ENCODE peak calls at places on chromosomes 3 and 15, in four cellular contexts. One of them, this sample, is unnamed.

GRCh38 chr3:151203053-151203420 is at the start of gene GPR171:
- DNase-seq in brain microvascular endothelial cell: no peak
- DNase-seq in body of pancreas: no peak
- DNase-seq in suprapubic skin: no peak
- DNase-seq in this sample: peak

GRCh38 chr3:9976736-9977709 is 9.6 kb downstream of the EMC3 start:
- DNase-seq in suprapubic skin: no peak
- DNase-seq in brain microvascular endothelial cell: peak
- DNase-seq in body of pancreas: peak
- DNase-seq in this sample: no peak

GRCh38 chr3:187021748-187022402 is 91.5 kb downstream of the ST6GAL1 start:
- DNase-seq in suprapubic skin: no peak
- DNase-seq in body of pancreas: no peak
- DNase-seq in brain microvascular endothelial cell: no peak
- DNase-seq in this sample: no peak

GRCh38 chr3:123098411-123099330 is 31.8 kb downstream of the PDIA5 start:
- DNase-seq in brain microvascular endothelial cell: no peak
- DNase-seq in suprapubic skin: no peak
- DNase-seq in body of pancreas: no peak
- DNase-seq in this sample: no peak

GRCh38 chr3:169665264-169666078 is 2.0 kb upstream of the MECOM start:
- DNase-seq in body of pancreas: no peak
- DNase-seq in brain microvascular endothelial cell: no peak
- DNase-seq in suprapubic skin: no peak
- DNase-seq in this sample: no peak

GRCh38 chr3:177810162-177810623 is 612.9 kb upstream of the TBL1XR1 start:
- DNase-seq in brain microvascular endothelial cell: peak
- DNase-seq in body of pancreas: no peak
- DNase-seq in suprapubic skin: no peak
- DNase-seq in this sample: no peak

GRCh38 chr15:60758961-60759729 is 280.2 kb upstream of the ICE2 start:
- DNase-seq in suprapubic skin: no peak
- DNase-seq in body of pancreas: no peak
- DNase-seq in brain microvascular endothelial cell: peak
- DNase-seq in this sample: no peak

GRCh38 chr15:26974120-26974780 is 3.3 kb downstream of the GABRG3 start:
- DNase-seq in body of pancreas: no peak
- DNase-seq in brain microvascular endothelial cell: no peak
- DNase-seq in suprapubic skin: no peak
- DNase-seq in this sample: no peak

GRCh38 chr3:21330293-21330692 is 420.7 kb downstream of the ZNF385D start:
- DNase-seq in brain microvascular endothelial cell: no peak
- DNase-seq in suprapubic skin: no peak
- DNase-seq in body of pancreas: no peak
- DNase-seq in this sample: no peak

GRCh38 chr3:145854486-145854885 is 306.5 kb downstream of the PLOD2 start:
- DNase-seq in suprapubic skin: no peak
- DNase-seq in body of pancreas: no peak
- DNase-seq in brain microvascular endothelial cell: no peak
- DNase-seq in this sample: no peak

GRCh38 chr3:133845127-133845526 is 39.5 kb downstream of the SRPRB start:
- DNase-seq in brain microvascular endothelial cell: no peak
- DNase-seq in body of pancreas: no peak
- DNase-seq in suprapubic skin: no peak
- DNase-seq in this sample: no peak

GRCh38 chr3:163071684-163072083 is 1575.1 kb downstream of the OTOL1 start:
- DNase-seq in brain microvascular endothelial cell: peak
- DNase-seq in suprapubic skin: no peak
- DNase-seq in body of pancreas: no peak
- DNase-seq in this sample: no peak

GRCh38 chr3:24363242-24363641 is 131.4 kb downstream of the THRB start:
- DNase-seq in brain microvascular endothelial cell: no peak
- DNase-seq in suprapubic skin: no peak
- DNase-seq in body of pancreas: peak
- DNase-seq in this sample: no peak

GRCh38 chr15:31513178-31513577 is 186.5 kb downstream of the KLF13 start:
- DNase-seq in suprapubic skin: no peak
- DNase-seq in brain microvascular endothelial cell: no peak
- DNase-seq in body of pancreas: peak
- DNase-seq in this sample: no peak

GRCh38 chr3:35677797-35678196 is 38.5 kb downstream of the ARPP21 start:
- DNase-seq in brain microvascular endothelial cell: peak
- DNase-seq in body of pancreas: no peak
- DNase-seq in suprapubic skin: no peak
- DNase-seq in this sample: no peak

GRCh38 chr3:127679534-127680145 is 6.9 kb downstream of the ABTB1 start:
- DNase-seq in body of pancreas: peak
- DNase-seq in brain microvascular endothelial cell: no peak
- DNase-seq in suprapubic skin: peak
- DNase-seq in this sample: no peak

GRCh38 chr3:163939926-163940325 is 1138.4 kb downstream of the SI start:
- DNase-seq in suprapubic skin: no peak
- DNase-seq in brain microvascular endothelial cell: peak
- DNase-seq in body of pancreas: no peak
- DNase-seq in this sample: no peak

GRCh38 chr3:38226273-38226672 is 39.3 kb upstream of the SLC22A13 start:
- DNase-seq in body of pancreas: no peak
- DNase-seq in brain microvascular endothelial cell: peak
- DNase-seq in suprapubic skin: no peak
- DNase-seq in this sample: no peak

DNA sequence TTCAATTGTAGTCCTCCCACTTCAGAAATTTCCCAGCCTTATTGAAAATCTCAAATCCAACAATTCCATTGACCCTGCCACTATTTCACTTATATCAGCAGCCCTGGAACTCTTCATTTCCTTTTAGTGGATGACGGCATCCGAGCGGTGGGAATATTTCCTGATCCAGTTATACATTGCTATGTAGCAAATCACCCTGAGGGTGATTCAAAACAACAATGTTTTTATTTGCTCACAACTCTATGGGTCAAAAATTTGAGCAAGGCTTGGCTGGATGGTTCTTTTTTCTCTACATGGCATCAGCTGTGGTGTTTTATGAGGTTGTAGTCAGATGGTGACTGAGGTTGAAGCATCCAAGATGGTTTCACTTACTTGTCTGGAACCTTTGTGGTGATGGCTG is 70.5 kb downstream of the CHST2 start:
- DNase-seq in suprapubic skin: no peak
- DNase-seq in brain microvascular endothelial cell: no peak
- DNase-seq in body of pancreas: no peak
- DNase-seq in this sample: no peak
- H3K27ac ChIP-seq in suprapubic skin: no peak
- H3K27ac ChIP-seq in brain microvascular endothelial cell: no peak
- H3K27ac ChIP-seq in body of pancreas: no peak
- H3K27ac ChIP-seq in this sample: no peak

GRCh38 chr3:173970206-173970605 is 572.7 kb downstream of the NLGN1 start:
- DNase-seq in suprapubic skin: no peak
- DNase-seq in brain microvascular endothelial cell: no peak
- DNase-seq in body of pancreas: no peak
- DNase-seq in this sample: no peak
- H3K27ac ChIP-seq in suprapubic skin: no peak
- H3K27ac ChIP-seq in brain microvascular endothelial cell: no peak
- H3K27ac ChIP-seq in body of pancreas: no peak
- H3K27ac ChIP-seq in this sample: no peak

GRCh38 chr15:72339777-72340177 is 19.8 kb upstream of the CELF6 start:
- DNase-seq in suprapubic skin: no peak
- DNase-seq in body of pancreas: no peak
- DNase-seq in brain microvascular endothelial cell: peak
- DNase-seq in this sample: no peak

GRCh38 chr15:72342385-72342784 is 22.4 kb upstream of the CELF6 start:
- DNase-seq in body of pancreas: peak
- DNase-seq in suprapubic skin: no peak
- DNase-seq in brain microvascular endothelial cell: peak
- DNase-seq in this sample: no peak

GRCh38 chr15:72341361-72341760 is 21.4 kb upstream of the CELF6 start:
- DNase-seq in suprapubic skin: no peak
- DNase-seq in body of pancreas: peak
- DNase-seq in brain microvascular endothelial cell: no peak
- DNase-seq in this sample: no peak

GRCh38 chr15:72338617-72339321 is 18.8 kb upstream of the CELF6 start:
- DNase-seq in suprapubic skin: no peak
- DNase-seq in body of pancreas: no peak
- DNase-seq in brain microvascular endothelial cell: no peak
- DNase-seq in this sample: no peak

DNA sequence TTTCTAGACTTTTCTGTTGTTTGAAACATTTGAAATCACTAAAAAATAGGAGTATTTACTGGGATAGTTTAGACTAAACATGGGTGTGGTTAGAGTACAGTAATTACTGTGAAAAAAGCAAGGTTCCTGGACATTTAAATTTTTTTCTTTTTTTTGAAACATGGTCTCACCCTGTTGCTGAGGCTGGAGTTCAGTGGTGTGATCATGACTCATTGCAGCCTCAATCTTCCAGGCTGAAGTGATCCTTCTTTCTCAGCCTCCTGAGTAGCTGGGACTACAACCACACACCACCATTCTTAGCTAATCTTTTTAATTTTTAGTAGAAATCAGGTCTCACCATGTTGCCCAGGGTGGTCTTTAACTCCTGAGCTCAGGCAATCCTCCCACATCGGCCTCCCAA is 20.4 kb upstream of the CELF6 start:
- DNase-seq in brain microvascular endothelial cell: no peak
- DNase-seq in suprapubic skin: no peak
- DNase-seq in body of pancreas: no peak
- DNase-seq in this sample: no peak
- H3K27ac ChIP-seq in brain microvascular endothelial cell: peak
- H3K27ac ChIP-seq in suprapubic skin: peak
- H3K27ac ChIP-seq in body of pancreas: no peak
- H3K27ac ChIP-seq in this sample: no peak

GRCh38 chr3:99319961-99320360 is 318.4 kb upstream of the COL8A1 start:
- DNase-seq in body of pancreas: no peak
- DNase-seq in brain microvascular endothelial cell: peak
- DNase-seq in suprapubic skin: no peak
- DNase-seq in this sample: no peak
- H3K27ac ChIP-seq in body of pancreas: no peak
- H3K27ac ChIP-seq in brain microvascular endothelial cell: peak
- H3K27ac ChIP-seq in suprapubic skin: no peak
- H3K27ac ChIP-seq in this sample: no peak

DNA sequence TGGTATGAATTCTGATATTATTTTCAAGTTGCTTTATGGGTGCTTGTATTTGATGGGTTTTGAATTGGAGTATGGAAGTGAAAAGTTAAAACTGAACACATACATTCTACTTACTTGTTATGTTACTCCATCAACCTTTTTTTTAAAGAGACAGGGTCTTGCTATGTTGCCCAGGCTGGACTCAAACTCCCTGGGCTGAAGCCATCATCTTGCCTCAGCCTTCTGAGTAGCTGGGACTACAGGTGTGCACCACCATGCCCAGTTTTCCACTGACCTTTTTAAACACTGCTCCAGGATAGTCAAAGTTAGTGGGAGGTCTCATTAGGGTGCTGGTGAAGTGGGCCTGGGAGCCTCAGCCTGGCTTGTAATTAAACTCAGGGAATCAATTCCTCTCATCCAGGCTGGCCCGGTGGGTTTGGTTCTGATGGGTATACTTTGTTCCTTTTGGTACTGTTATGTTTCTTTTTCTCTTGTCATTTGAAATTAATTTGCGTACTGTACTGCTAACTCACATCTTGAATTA is 66.7 kb downstream of the FNDC3B start:
- DNase-seq in brain microvascular endothelial cell: no peak
- DNase-seq in body of pancreas: no peak
- DNase-seq in suprapubic skin: no peak
- DNase-seq in this sample: no peak
- H3K27ac ChIP-seq in brain microvascular endothelial cell: no peak
- H3K27ac ChIP-seq in body of pancreas: no peak
- H3K27ac ChIP-seq in suprapubic skin: no peak
- H3K27ac ChIP-seq in this sample: no peak

GRCh38 chr15:99117111-99117510 is 12.2 kb downstream of the SYNM start:
- DNase-seq in body of pancreas: no peak
- DNase-seq in suprapubic skin: peak
- DNase-seq in brain microvascular endothelial cell: no peak
- DNase-seq in this sample: no peak
- H3K27ac ChIP-seq in body of pancreas: no peak
- H3K27ac ChIP-seq in suprapubic skin: no peak
- H3K27ac ChIP-seq in brain microvascular endothelial cell: no peak
- H3K27ac ChIP-seq in this sample: no peak

GRCh38 chr3:189908646-189909045 is 212.1 kb downstream of the P3H2 start:
- DNase-seq in body of pancreas: no peak
- DNase-seq in brain microvascular endothelial cell: peak
- DNase-seq in suprapubic skin: no peak
- DNase-seq in this sample: no peak
- H3K27ac ChIP-seq in body of pancreas: no peak
- H3K27ac ChIP-seq in brain microvascular endothelial cell: peak
- H3K27ac ChIP-seq in suprapubic skin: no peak
- H3K27ac ChIP-seq in this sample: no peak

DNA sequence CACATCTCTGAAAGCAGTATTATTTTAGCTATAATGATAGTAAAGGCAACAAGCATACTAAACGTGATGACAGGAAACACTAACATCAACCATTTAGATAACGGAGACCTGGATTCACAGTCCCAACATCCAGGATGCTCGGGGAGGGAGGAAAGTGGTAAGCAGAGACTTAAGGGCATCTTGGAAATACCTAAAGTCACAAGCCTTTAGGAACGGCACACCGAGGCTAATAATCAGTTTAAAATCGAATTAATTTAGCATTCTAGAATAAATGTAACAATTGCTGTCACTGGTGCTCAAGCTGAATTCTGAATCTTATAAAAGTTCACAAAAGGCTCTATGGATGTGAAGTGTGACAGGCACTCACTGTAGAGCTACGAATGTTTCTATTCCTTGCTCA is 1.3 kb downstream of the CD47 start:
- DNase-seq in brain microvascular endothelial cell: no peak
- DNase-seq in body of pancreas: no peak
- DNase-seq in suprapubic skin: no peak
- DNase-seq in this sample: no peak
- H3K27ac ChIP-seq in brain microvascular endothelial cell: no peak
- H3K27ac ChIP-seq in body of pancreas: no peak
- H3K27ac ChIP-seq in suprapubic skin: no peak
- H3K27ac ChIP-seq in this sample: peak

This sample was measured in effector memory CD4-positive, alpha-beta T cell.